ENCODE peak calls at places on chromosome 15, in five cellular contexts. One of them, this sample, is unnamed.

GRCh38 chr15:38414351-38414750 is 39.6 kb upstream of the FAM98B start:
- DNase-seq in heart left ventricle: peak
- DNase-seq in fibroblast of pulmonary artery: peak
- DNase-seq in Panc1: peak
- DNase-seq in colonic mucosa: peak
- DNase-seq in this sample: no peak

GRCh38 chr15:64904189-64904588 is 7.5 kb upstream of the ANKDD1A start:
- DNase-seq in heart left ventricle: no peak
- DNase-seq in fibroblast of pulmonary artery: no peak
- DNase-seq in Panc1: no peak
- DNase-seq in colonic mucosa: no peak
- DNase-seq in this sample: no peak

GRCh38 chr15:62264196-62264595 is 99.1 kb upstream of the C2CD4B start:
- DNase-seq in heart left ventricle: no peak
- DNase-seq in fibroblast of pulmonary artery: no peak
- DNase-seq in Panc1: no peak
- DNase-seq in colonic mucosa: no peak
- DNase-seq in this sample: no peak

GRCh38 chr15:101439920-101440319 is 49.6 kb downstream of the PCSK6 start:
- DNase-seq in heart left ventricle: no peak
- DNase-seq in fibroblast of pulmonary artery: peak
- DNase-seq in Panc1: no peak
- DNase-seq in colonic mucosa: no peak
- DNase-seq in this sample: no peak

GRCh38 chr15:66603301-66604179 is 37.7 kb upstream of the LCTL start:
- DNase-seq in heart left ventricle: peak
- DNase-seq in fibroblast of pulmonary artery: peak
- DNase-seq in Panc1: peak
- DNase-seq in colonic mucosa: peak
- DNase-seq in this sample: peak

GRCh38 chr15:53759333-53759975 is at the start of gene WDR72:
- DNase-seq in heart left ventricle: no peak
- DNase-seq in fibroblast of pulmonary artery: no peak
- DNase-seq in Panc1: no peak
- DNase-seq in colonic mucosa: peak
- DNase-seq in this sample: no peak

GRCh38 chr15:85831415-85832113 is 36.8 kb upstream of the KLHL25 start:
- DNase-seq in heart left ventricle: peak
- DNase-seq in fibroblast of pulmonary artery: peak
- DNase-seq in Panc1: no peak
- DNase-seq in colonic mucosa: peak
- DNase-seq in this sample: no peak

GRCh38 chr15:92023971-92024370 is 170.5 kb downstream of the SLCO3A1 start:
- DNase-seq in heart left ventricle: no peak
- DNase-seq in fibroblast of pulmonary artery: peak
- DNase-seq in Panc1: no peak
- DNase-seq in colonic mucosa: no peak
- DNase-seq in this sample: no peak

GRCh38 chr15:59400103-59400813 is 27.6 kb upstream of the MYO1E start:
- DNase-seq in heart left ventricle: no peak
- DNase-seq in fibroblast of pulmonary artery: no peak
- DNase-seq in Panc1: no peak
- DNase-seq in colonic mucosa: no peak
- DNase-seq in this sample: no peak

GRCh38 chr15:75640483-75641175 is 605 bp upstream of the IMP3 start:
- DNase-seq in heart left ventricle: no peak
- DNase-seq in fibroblast of pulmonary artery: peak
- DNase-seq in Panc1: peak
- DNase-seq in colonic mucosa: no peak
- DNase-seq in this sample: peak

GRCh38 chr15:53080484-53080883 is 290.3 kb upstream of the ONECUT1 start:
- DNase-seq in heart left ventricle: no peak
- DNase-seq in fibroblast of pulmonary artery: no peak
- DNase-seq in Panc1: no peak
- DNase-seq in colonic mucosa: no peak
- DNase-seq in this sample: no peak

GRCh38 chr15:91881551-91882297 is 28.2 kb downstream of the SLCO3A1 start:
- DNase-seq in heart left ventricle: no peak
- DNase-seq in fibroblast of pulmonary artery: no peak
- DNase-seq in Panc1: no peak
- DNase-seq in colonic mucosa: no peak
- DNase-seq in this sample: no peak

GRCh38 chr15:63124506-63124905 is 2.8 kb downstream of the LACTB start:
- DNase-seq in heart left ventricle: no peak
- DNase-seq in fibroblast of pulmonary artery: no peak
- DNase-seq in Panc1: no peak
- DNase-seq in colonic mucosa: no peak
- DNase-seq in this sample: no peak

GRCh38 chr15:31278056-31278445 is 48.6 kb upstream of the KLF13 start:
- DNase-seq in heart left ventricle: peak
- DNase-seq in fibroblast of pulmonary artery: no peak
- DNase-seq in Panc1: no peak
- DNase-seq in colonic mucosa: no peak
- DNase-seq in this sample: no peak

GRCh38 chr15:67116742-67117141 is 51.3 kb downstream of the SMAD3 start:
- DNase-seq in heart left ventricle: no peak
- DNase-seq in fibroblast of pulmonary artery: no peak
- DNase-seq in Panc1: no peak
- DNase-seq in colonic mucosa: peak
- DNase-seq in this sample: no peak

GRCh38 chr15:63044645-63045437 is 2.3 kb downstream of the TPM1 start:
- DNase-seq in heart left ventricle: peak
- DNase-seq in fibroblast of pulmonary artery: no peak
- DNase-seq in Panc1: no peak
- DNase-seq in colonic mucosa: peak
- DNase-seq in this sample: no peak

GRCh38 chr15:80801891-80802680 is 22.9 kb downstream of the CEMIP start:
- DNase-seq in heart left ventricle: peak
- DNase-seq in fibroblast of pulmonary artery: peak
- DNase-seq in Panc1: no peak
- DNase-seq in colonic mucosa: peak
- DNase-seq in this sample: no peak

GRCh38 chr15:55791576-55792400 is 48.8 kb upstream of the PRTG start:
- DNase-seq in heart left ventricle: no peak
- DNase-seq in fibroblast of pulmonary artery: peak
- DNase-seq in Panc1: no peak
- DNase-seq in colonic mucosa: no peak
- DNase-seq in this sample: peak

GRCh38 chr15:42344763-42345162 is 14.5 kb upstream of the CAPN3 start:
- DNase-seq in heart left ventricle: no peak
- DNase-seq in fibroblast of pulmonary artery: peak
- DNase-seq in Panc1: no peak
- DNase-seq in colonic mucosa: no peak
- DNase-seq in this sample: no peak

GRCh38 chr15:83092309-83092976 is 15.0 kb upstream of the TM6SF1 start:
- DNase-seq in heart left ventricle: no peak
- DNase-seq in fibroblast of pulmonary artery: peak
- DNase-seq in Panc1: no peak
- DNase-seq in colonic mucosa: peak
- DNase-seq in this sample: peak

GRCh38 chr15:96047255-96047931 is 283.1 kb upstream of the NR2F2 start:
- DNase-seq in heart left ventricle: no peak
- DNase-seq in fibroblast of pulmonary artery: peak
- DNase-seq in Panc1: no peak
- DNase-seq in colonic mucosa: no peak
- DNase-seq in this sample: no peak

GRCh38 chr15:26712350-26712749 is 60.5 kb downstream of the GABRB3 start:
- DNase-seq in heart left ventricle: no peak
- DNase-seq in fibroblast of pulmonary artery: no peak
- DNase-seq in Panc1: no peak
- DNase-seq in colonic mucosa: no peak
- DNase-seq in this sample: no peak

GRCh38 chr15:74053497-74053896 is 28.9 kb downstream of the GOLGA6A start:
- DNase-seq in heart left ventricle: no peak
- DNase-seq in fibroblast of pulmonary artery: no peak
- DNase-seq in Panc1: no peak
- DNase-seq in colonic mucosa: no peak
- DNase-seq in this sample: peak

GRCh38 chr15:74050835-74051234 is 31.5 kb downstream of the GOLGA6A start:
- DNase-seq in heart left ventricle: no peak
- DNase-seq in fibroblast of pulmonary artery: no peak
- DNase-seq in Panc1: no peak
- DNase-seq in colonic mucosa: no peak
- DNase-seq in this sample: no peak

GRCh38 chr15:74050127-74050526 is 32.2 kb downstream of the GOLGA6A start:
- DNase-seq in heart left ventricle: no peak
- DNase-seq in fibroblast of pulmonary artery: no peak
- DNase-seq in Panc1: no peak
- DNase-seq in colonic mucosa: no peak
- DNase-seq in this sample: no peak

GRCh38 chr15:74055804-74056203 is 26.5 kb downstream of the GOLGA6A start:
- DNase-seq in heart left ventricle: no peak
- DNase-seq in fibroblast of pulmonary artery: no peak
- DNase-seq in Panc1: no peak
- DNase-seq in colonic mucosa: no peak
- DNase-seq in this sample: no peak

DNA sequence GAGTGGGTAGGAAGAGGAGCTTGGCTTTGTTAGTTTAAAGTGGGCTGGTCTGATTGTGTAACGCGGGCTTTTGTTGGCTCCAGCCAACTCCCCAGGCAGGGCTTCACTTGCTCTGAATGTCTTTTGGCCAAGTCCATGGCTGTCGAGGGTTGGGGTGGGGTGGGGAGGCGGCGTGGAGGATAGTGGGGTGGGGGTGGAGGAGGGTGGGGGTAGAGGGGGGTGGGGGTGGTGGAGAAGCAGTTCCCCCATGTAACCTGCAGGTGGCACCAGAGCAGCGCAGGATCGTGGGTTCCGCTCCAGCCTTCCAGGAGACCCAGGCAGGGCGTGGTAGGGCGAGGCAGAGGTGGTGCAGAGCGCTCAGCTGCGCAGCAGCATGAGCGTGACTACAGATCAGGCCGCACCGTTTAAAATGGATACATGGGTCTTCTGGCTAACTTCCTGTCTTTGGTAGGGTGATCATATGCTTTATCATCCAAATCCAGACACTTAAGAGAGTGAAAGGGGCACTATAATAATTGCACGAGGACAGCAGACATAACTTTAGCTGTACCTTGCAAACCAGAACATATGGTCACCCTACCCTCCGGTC is 28.3 kb downstream of the GOLGA6A start:
- DNase-seq in heart left ventricle: peak
- DNase-seq in fibroblast of pulmonary artery: peak
- DNase-seq in Panc1: no peak
- DNase-seq in colonic mucosa: peak
- DNase-seq in this sample: peak
- H3K4me3 ChIP-seq in heart left ventricle: no peak
- H3K4me3 ChIP-seq in fibroblast of pulmonary artery: no peak
- H3K4me3 ChIP-seq in Panc1: peak
- H3K4me3 ChIP-seq in colonic mucosa: no peak
- H3K4me3 ChIP-seq in this sample: no peak

GRCh38 chr15:98549003-98549402 is 99.3 kb upstream of the IGF1R start:
- DNase-seq in heart left ventricle: no peak
- DNase-seq in fibroblast of pulmonary artery: no peak
- DNase-seq in Panc1: no peak
- DNase-seq in colonic mucosa: no peak
- DNase-seq in this sample: no peak
- H3K4me3 ChIP-seq in heart left ventricle: no peak
- H3K4me3 ChIP-seq in fibroblast of pulmonary artery: peak
- H3K4me3 ChIP-seq in Panc1: peak
- H3K4me3 ChIP-seq in colonic mucosa: no peak
- H3K4me3 ChIP-seq in this sample: peak

GRCh38 chr15:94232107-94232506 is 746 bp downstream of the MCTP2 start:
- DNase-seq in heart left ventricle: no peak
- DNase-seq in fibroblast of pulmonary artery: no peak
- DNase-seq in Panc1: no peak
- DNase-seq in colonic mucosa: no peak
- DNase-seq in this sample: no peak
- H3K4me3 ChIP-seq in heart left ventricle: no peak
- H3K4me3 ChIP-seq in fibroblast of pulmonary artery: peak
- H3K4me3 ChIP-seq in Panc1: no peak
- H3K4me3 ChIP-seq in colonic mucosa: peak
- H3K4me3 ChIP-seq in this sample: peak

GRCh38 chr15:79179108-79179561 is 88.6 kb upstream of the RASGRF1 start:
- DNase-seq in heart left ventricle: no peak
- DNase-seq in fibroblast of pulmonary artery: peak
- DNase-seq in Panc1: no peak
- DNase-seq in colonic mucosa: no peak
- DNase-seq in this sample: no peak
- H3K4me3 ChIP-seq in heart left ventricle: no peak
- H3K4me3 ChIP-seq in fibroblast of pulmonary artery: no peak
- H3K4me3 ChIP-seq in Panc1: no peak
- H3K4me3 ChIP-seq in colonic mucosa: no peak
- H3K4me3 ChIP-seq in this sample: no peak

GRCh38 chr15:73926191-73927002 is at the start of gene LOXL1:
- DNase-seq in heart left ventricle: peak
- DNase-seq in fibroblast of pulmonary artery: peak
- DNase-seq in Panc1: no peak
- DNase-seq in colonic mucosa: peak
- DNase-seq in this sample: peak

GRCh38 chr15:73922186-73923151 is 3.8 kb upstream of the LOXL1 start:
- DNase-seq in heart left ventricle: peak
- DNase-seq in fibroblast of pulmonary artery: peak
- DNase-seq in Panc1: no peak
- DNase-seq in colonic mucosa: no peak
- DNase-seq in this sample: peak

GRCh38 chr15:73923488-73924164 is 2.6 kb upstream of the LOXL1 start:
- DNase-seq in heart left ventricle: no peak
- DNase-seq in fibroblast of pulmonary artery: no peak
- DNase-seq in Panc1: no peak
- DNase-seq in colonic mucosa: no peak
- DNase-seq in this sample: peak

GRCh38 chr15:73923156-73923487 is 3.1 kb upstream of the LOXL1 start:
- DNase-seq in heart left ventricle: peak
- DNase-seq in fibroblast of pulmonary artery: no peak
- DNase-seq in Panc1: no peak
- DNase-seq in colonic mucosa: no peak
- DNase-seq in this sample: peak

DNA sequence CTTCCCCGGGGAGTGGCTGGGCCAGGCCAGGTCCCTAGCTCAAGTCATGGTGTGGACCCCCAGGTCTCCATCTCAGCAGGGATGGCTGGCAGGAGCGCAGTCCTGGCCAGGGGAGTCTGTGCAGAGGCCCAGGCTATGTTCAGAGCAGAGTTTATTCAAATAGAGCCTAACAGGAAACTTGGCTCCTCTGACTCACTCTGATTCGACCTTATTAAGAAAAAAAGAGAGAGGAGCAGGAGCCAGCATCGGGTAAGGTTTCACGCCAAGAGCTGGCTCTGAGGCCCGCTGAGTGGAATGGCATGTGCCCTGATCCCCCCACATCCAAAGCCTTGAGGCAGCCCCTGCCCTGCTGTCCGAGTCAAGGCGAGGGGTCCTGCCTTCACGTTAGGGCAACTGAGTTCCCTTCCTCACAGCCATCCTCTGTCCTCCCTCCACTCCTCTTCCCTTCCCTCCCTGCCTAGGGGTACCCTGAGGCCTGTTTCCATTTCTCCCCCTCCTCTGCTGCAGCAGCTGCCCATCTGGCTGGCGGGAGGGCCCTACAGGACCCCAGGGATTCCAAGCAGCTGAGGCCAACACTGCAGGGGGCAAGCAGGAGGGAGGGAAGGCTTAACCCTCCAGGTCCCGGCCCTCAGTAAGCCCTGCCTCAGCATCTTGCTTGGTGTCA is 1.9 kb upstream of the LOXL1 start:
- DNase-seq in heart left ventricle: no peak
- DNase-seq in fibroblast of pulmonary artery: peak
- DNase-seq in Panc1: no peak
- DNase-seq in colonic mucosa: no peak
- DNase-seq in this sample: peak
- H3K4me3 ChIP-seq in heart left ventricle: no peak
- H3K4me3 ChIP-seq in fibroblast of pulmonary artery: no peak
- H3K4me3 ChIP-seq in Panc1: no peak
- H3K4me3 ChIP-seq in colonic mucosa: no peak
- H3K4me3 ChIP-seq in this sample: no peak

GRCh38 chr15:90414408-90415028 is 26.5 kb downstream of the IQGAP1 start:
- DNase-seq in heart left ventricle: no peak
- DNase-seq in fibroblast of pulmonary artery: peak
- DNase-seq in Panc1: no peak
- DNase-seq in colonic mucosa: no peak
- DNase-seq in this sample: no peak
- H3K4me3 ChIP-seq in heart left ventricle: no peak
- H3K4me3 ChIP-seq in fibroblast of pulmonary artery: peak
- H3K4me3 ChIP-seq in Panc1: no peak
- H3K4me3 ChIP-seq in colonic mucosa: no peak
- H3K4me3 ChIP-seq in this sample: no peak

This sample was measured in lower lobe of right lung.